ENCODE peak calls at places on chromosomes 3 and 15, in four cellular contexts. E is pancreas, Y is psoas muscle, D is gastrocnemius medialis. W is an unnamed sample.

GRCh38 chr3:128503164-128503651 is 10.2 kb upstream of the GATA2 start:
- ATAC-seq in E (no peak), Y (no peak), D (no peak), W (no peak)

GRCh38 chr3:41060106-41060505 is 139.2 kb upstream of the CTNNB1 start:
- ATAC-seq in E (no peak), Y (no peak), D (no peak), W (no peak)

GRCh38 chr15:94844533-94845390 is 613.4 kb downstream of the MCTP2 start:
- ATAC-seq in E (peak; percentile 92), Y (peak; percentile 74), D (peak; percentile 75), W (peak; percentile 80)

GRCh38 chr3:142270407-142270806 is 45.0 kb upstream of the GK5 start:
- ATAC-seq in E (no peak), Y (no peak), D (no peak), W (no peak)

GRCh38 chr3:12924437-12924836 is 83.1 kb upstream of the RPL32 start:
- ATAC-seq in E (no peak), Y (no peak), D (no peak), W (no peak)

GRCh38 chr3:15331072-15331605 is 1.2 kb downstream of the SH3BP5 start:
- ATAC-seq in E (no peak), Y (peak; percentile 10), D (no peak), W (peak; percentile 22)

GRCh38 chr15:67064607-67065530 is 533 bp upstream of the SMAD3 start:
- ATAC-seq in E (peak; percentile 26), Y (peak; percentile 26), D (peak; percentile 4), W (no peak)

GRCh38 chr3:7062714-7063113 is 201.8 kb downstream of the GRM7 start:
- ATAC-seq in E (no peak), Y (no peak), D (no peak), W (no peak)

GRCh38 chr15:67185621-67186225 is 68.7 kb downstream of the AAGAB start:
- ATAC-seq in E (no peak), Y (peak; percentile 39), D (peak; percentile 31), W (no peak)

GRCh38 chr3:182303169-182303568 is 490.1 kb upstream of the ATP11B start:
- ATAC-seq in E (no peak), Y (no peak), D (no peak), W (no peak)

GRCh38 chr3:73669268-73669667 is 44.5 kb upstream of the PDZRN3 start:
- ATAC-seq in E (no peak), Y (no peak), D (no peak), W (no peak)

GRCh38 chr3:72183489-72183888 is 398.5 kb upstream of the PROK2 start:
- ATAC-seq in E (no peak), Y (no peak), D (no peak), W (no peak)

GRCh38 chr3:55626284-55626675 is 139.2 kb upstream of the WNT5A start:
- ATAC-seq in E (no peak), Y (no peak), D (no peak), W (no peak)

GRCh38 chr3:16883726-16884083 is 1.1 kb upstream of the PLCL2 start:
- ATAC-seq in E (no peak), Y (peak; percentile 14), D (peak; percentile 11), W (peak; percentile 7)

GRCh38 chr3:50127251-50127671 is 27.9 kb upstream of the SEMA3F start:
- ATAC-seq in E (no peak), Y (no peak), D (no peak), W (no peak)

GRCh38 chr3:17964113-17964512 is 221.7 kb upstream of the TBC1D5 start:
- ATAC-seq in E (no peak), Y (no peak), D (no peak), W (no peak)

GRCh38 chr3:171790898-171791694 is 19.2 kb downstream of the PLD1 start:
- ATAC-seq in E (no peak), Y (no peak), D (no peak), W (no peak)

GRCh38 chr3:193023218-193023617 is 105.6 kb upstream of the MB21D2 start:
- ATAC-seq in E (no peak), Y (no peak), D (no peak), W (no peak)

GRCh38 chr3:121630355-121630754 is 30.3 kb downstream of the HCLS1 start:
- ATAC-seq in E (no peak), Y (no peak), D (no peak), W (no peak)

GRCh38 chr3:89947357-89947954 is 840.0 kb downstream of the EPHA3 start:
- ATAC-seq in E (no peak), Y (no peak), D (no peak), W (no peak)

GRCh38 chr15:89898146-89898545 is 4.4 kb upstream of the AP3S2 start:
- ATAC-seq in E (no peak), Y (no peak), D (no peak), W (no peak)
- H3K27ac ChIP-seq in E (no peak overlapping the region), Y (no peak overlapping the region), D (no peak overlapping the region), W (no peak overlapping the region)

GRCh38 chr3:27078246-27078913 is 290.8 kb downstream of the NEK10 start:
- ATAC-seq in E (no peak), Y (no peak), D (no peak), W (no peak)

GRCh38 chr3:27085849-27086248 is 283.3 kb downstream of the NEK10 start:
- ATAC-seq in E (no peak), Y (no peak), D (no peak), W (no peak)

GRCh38 chr3:27079427-27080105 is 289.6 kb downstream of the NEK10 start:
- ATAC-seq in E (no peak), Y (no peak), D (no peak), W (no peak)

GRCh38 chr3:27080126-27080525 is 289.1 kb downstream of the NEK10 start:
- ATAC-seq in E (no peak), Y (no peak), D (no peak), W (no peak)

DNA sequence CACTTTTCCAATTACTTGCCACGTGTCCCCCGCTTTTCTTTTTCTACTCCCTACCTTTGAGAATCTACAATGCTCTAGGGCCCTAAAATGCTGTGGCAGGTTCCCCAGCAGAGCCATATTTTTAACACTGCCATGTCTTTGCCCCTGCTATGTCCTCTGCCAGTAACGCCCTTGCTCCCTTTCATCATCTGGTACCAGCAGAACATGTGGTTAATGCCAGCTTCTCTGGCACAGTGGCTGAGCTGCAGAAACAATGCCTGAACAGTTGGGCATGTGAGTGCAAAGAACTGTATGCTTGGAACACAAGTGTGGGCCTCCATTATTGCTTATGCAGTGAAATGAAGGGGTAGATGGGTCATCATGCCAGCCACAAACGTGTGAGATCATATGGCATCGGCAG is 287.6 kb downstream of the NEK10 start:
- ATAC-seq in E (no peak), Y (no peak), D (no peak), W (no peak)
- TF ChIP-seq CTCF in E (no peak), Y (no peak), D (no peak), W (no peak)

GRCh38 chr3:93910085-93910484 is 63.6 kb downstream of the PROS1 start:
- ATAC-seq in E (no peak), Y (no peak), D (no peak), W (peak; percentile 51)
- H3K9me3 ChIP-seq in E (no peaks in the 10 kb centered on the region), Y (no peaks in the 10 kb centered on the region), D (no peaks in the 10 kb centered on the region), W (peaks cover 7% of the 10 kb centered on the region)

GRCh38 chr3:97970131-97970530 is 2.1 kb downstream of the RIOX2 start:
- ATAC-seq in E (no peak), Y (no peak), D (no peak), W (no peak)
- H3K27ac ChIP-seq in E (no peak overlapping the region), Y (peak overlapping the region; percentile 97), D (peak overlapping the region; percentile 97), W (no peak overlapping the region)

W was measured in gastroesophageal sphincter.